ENCODE peak calls at places on chromosome 13, in eight cellular contexts. E is lower lobe of right lung, C is astrocyte, H is PC-9, T is ovary, G is A549, L is left lung, X is right atrium auricular region. V is an unnamed sample. For H3K4me1, the result is how much of the 10 kb centered on the place peaks cover.

GRCh38 chr13:94174009-94174408 is 305.5 kb downstream of the DCT start:
- DNase-seq in G (no peak), T (no peak), C (no peak), E (no peak), L (no peak), X (no peak), H (no peak), V (no peak)

GRCh38 chr13:52665325-52665724 is 12.7 kb downstream of the SUGT1 start:
- DNase-seq in L (no peak), X (no peak), G (peak), E (no peak), H (no peak), T (no peak), C (no peak), V (peak)

GRCh38 chr13:106373304-106373988 is 162.0 kb downstream of the EFNB2 start:
- DNase-seq in T (no peak), G (no peak), H (no peak), C (no peak), E (no peak), X (no peak), L (no peak), V (no peak)

GRCh38 chr13:44276061-44276460 is 97.6 kb upstream of the SERP2 start:
- DNase-seq in E (no peak), T (no peak), L (no peak), X (no peak), C (no peak), G (no peak), H (no peak), V (no peak)

GRCh38 chr13:73918691-73919090 is 215.5 kb downstream of the KLF12 start:
- DNase-seq in X (no peak), G (no peak), L (no peak), H (no peak), T (no peak), C (no peak), E (no peak), V (no peak)

GRCh38 chr13:109145631-109146030 is 516.2 kb downstream of the MYO16 start:
- DNase-seq in L (no peak), G (peak), C (peak), X (no peak), T (no peak), E (no peak), H (peak), V (no peak)

GRCh38 chr13:49998714-49999624 is 2.1 kb downstream of the TRIM13 start:
- DNase-seq in C (no peak), H (no peak), T (no peak), L (no peak), X (no peak), E (no peak), G (no peak), V (no peak)

GRCh38 chr13:88339271-88339741 is 668.1 kb downstream of the SLITRK5 start:
- DNase-seq in H (no peak), E (no peak), G (no peak), C (no peak), X (no peak), L (no peak), T (peak), V (no peak)

GRCh38 chr13:113863511-113864302 is at the start of gene GAS6:
- DNase-seq in L (no peak), C (no peak), G (peak), T (peak), E (peak), X (no peak), H (peak), V (peak)

GRCh38 chr13:84297246-84297645 is 415.0 kb upstream of the SLITRK1 start:
- DNase-seq in X (no peak), L (no peak), C (peak), E (no peak), T (no peak), G (no peak), H (no peak), V (no peak)

GRCh38 chr13:26929971-26930730 is 169.6 kb upstream of the GPR12 start:
- DNase-seq in C (peak), T (peak), L (peak), H (peak), G (peak), X (peak), E (peak), V (peak)

GRCh38 chr13:113625965-113626661 is 31.9 kb downstream of the ATP4B start:
- DNase-seq in X (no peak), G (no peak), L (peak), H (no peak), T (peak), C (peak), E (peak), V (no peak)

GRCh38 chr13:74187564-74187963 is 53.4 kb upstream of the KLF12 start:
- DNase-seq in G (peak), T (no peak), H (peak), C (no peak), X (no peak), E (no peak), L (no peak), V (no peak)

GRCh38 chr13:36875955-36876354 is 44.1 kb downstream of the SMAD9 start:
- DNase-seq in C (no peak), L (no peak), H (no peak), G (no peak), E (no peak), T (no peak), X (no peak), V (no peak)

GRCh38 chr13:112342841-112343361 is 33.3 kb upstream of the SPACA7 start:
- DNase-seq in E (no peak), C (no peak), T (peak), L (no peak), G (no peak), H (no peak), X (no peak), V (no peak)

GRCh38 chr13:22740264-22740663 is 440.5 kb upstream of the SGCG start:
- DNase-seq in L (no peak), X (no peak), T (no peak), E (no peak), H (no peak), C (no peak), G (peak), V (peak)

GRCh38 chr13:106156468-106156867 is 379.0 kb downstream of the EFNB2 start:
- DNase-seq in C (peak), T (no peak), X (no peak), E (no peak), H (peak), G (peak), L (no peak), V (no peak)

GRCh38 chr13:32736648-32737047 is 150.4 kb downstream of the PDS5B start:
- DNase-seq in C (no peak), T (no peak), H (no peak), E (no peak), X (no peak), L (no peak), G (no peak), V (no peak)

GRCh38 chr13:79943633-79944032 is 397.3 kb downstream of the SPRY2 start:
- DNase-seq in G (no peak), E (no peak), C (no peak), L (no peak), H (no peak), T (no peak), X (no peak), V (no peak)

GRCh38 chr13:28754698-28755545 is 36.2 kb upstream of the SLC46A3 start:
- DNase-seq in H (no peak), L (no peak), E (no peak), C (no peak), T (no peak), X (no peak), G (peak), V (peak)

GRCh38 chr13:94660695-94661324 is 51.5 kb downstream of the SOX21 start:
- DNase-seq in E (no peak), L (no peak), G (peak), H (no peak), X (no peak), T (no peak), C (peak), V (peak)

GRCh38 chr13:78241278-78241919 is 322.8 kb upstream of the EDNRB start:
- DNase-seq in H (peak), L (no peak), C (peak), X (no peak), E (peak), G (peak), T (no peak), V (peak)

GRCh38 chr13:82833928-82834327 is 1048.3 kb downstream of the SLITRK1 start:
- DNase-seq in E (no peak), L (no peak), C (no peak), X (no peak), G (no peak), H (no peak), T (no peak), V (no peak)

GRCh38 chr13:20130652-20131051 is 30.2 kb downstream of the GJA3 start:
- DNase-seq in H (no peak), T (no peak), E (no peak), C (no peak), L (no peak), X (no peak), G (no peak), V (no peak)

GRCh38 chr13:98368019-98368418 is 190.9 kb upstream of the RNF113B start:
- DNase-seq in T (no peak), X (no peak), G (no peak), E (no peak), C (peak), L (no peak), H (no peak), V (no peak)

GRCh38 chr13:28922341-28922740 is 102.2 kb downstream of the MTUS2 start:
- DNase-seq in L (no peak), X (no peak), G (no peak), T (no peak), C (no peak), E (no peak), H (no peak), V (no peak)

GRCh38 chr13:33236021-33236420 is 49.5 kb downstream of the STARD13 start:
- DNase-seq in X (no peak), E (no peak), T (no peak), L (no peak), G (no peak), H (no peak), C (peak), V (no peak)

GRCh38 chr13:45482571-45483173 is 17.9 kb downstream of the COG3 start:
- DNase-seq in E (no peak), G (no peak), C (peak), H (no peak), T (no peak), L (no peak), X (no peak), V (no peak)

GRCh38 chr13:108828053-108828806 is 198.8 kb downstream of the MYO16 start:
- DNase-seq in X (no peak), H (no peak), G (no peak), L (no peak), C (no peak), E (no peak), T (no peak), V (no peak)

GRCh38 chr13:112809332-112810310 is 119.8 kb downstream of the ATP11A start:
- DNase-seq in E (peak), C (no peak), G (no peak), T (no peak), H (no peak), X (peak), L (no peak), V (no peak)

GRCh38 chr13:112116187-112116950 is 49.4 kb downstream of the SOX1 start:
- DNase-seq in G (no peak), E (no peak), H (no peak), X (no peak), C (no peak), T (no peak), L (no peak), V (no peak)

GRCh38 chr13:98581971-98582702 is 5.2 kb upstream of the STK24 start:
- DNase-seq in C (peak), G (no peak), H (no peak), E (no peak), X (no peak), T (no peak), L (no peak), V (no peak)

GRCh38 chr13:69603144-69603853 is 504.3 kb upstream of the ATXN8OS start:
- DNase-seq in G (no peak), X (no peak), E (no peak), T (no peak), H (no peak), C (no peak), L (no peak), V (no peak)

GRCh38 chr13:20441879-20442278 is 83.8 kb downstream of the CRYL1 start:
- DNase-seq in X (no peak), T (no peak), C (peak), H (no peak), G (no peak), E (no peak), L (no peak), V (peak)

GRCh38 chr13:31920301-31920818 is 111.2 kb upstream of the FRY start:
- DNase-seq in T (no peak), L (no peak), E (no peak), X (no peak), C (no peak), G (no peak), H (no peak), V (no peak)

GRCh38 chr13:80339841-80340642 is 884 bp downstream of the SPRY2 start:
- DNase-seq in C (peak), T (peak), G (peak), H (peak), E (peak), X (peak), L (peak), V (peak)

GRCh38 chr13:96968027-96968426 is 26.2 kb downstream of the OXGR1 start:
- DNase-seq in T (no peak), G (no peak), X (no peak), E (no peak), L (no peak), C (no peak), H (no peak), V (no peak)

DNA sequence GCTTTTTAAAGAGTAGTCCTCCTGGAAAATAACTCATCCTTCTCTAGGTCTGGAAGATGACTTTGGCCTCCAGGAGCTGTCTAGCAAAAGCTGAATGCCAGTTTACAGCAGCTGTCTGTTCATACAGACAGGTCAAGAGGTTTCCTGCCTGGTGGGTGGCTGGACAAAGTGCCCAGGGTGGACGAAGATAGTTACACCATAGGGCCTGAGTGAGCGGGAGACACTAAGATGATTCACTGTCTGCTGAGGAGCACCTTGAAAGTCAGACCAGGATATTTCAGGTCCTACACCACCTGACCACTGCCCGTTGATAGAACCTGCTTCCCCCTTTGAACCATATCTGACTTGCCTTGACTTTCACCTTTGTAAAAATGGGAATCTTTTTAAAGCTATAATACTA is 49.2 kb upstream of the RCBTB2 start:
- DNase-seq in G (no peak), L (no peak), X (no peak), H (no peak), T (no peak), E (no peak), C (no peak), V (no peak)
- H3K4me1 ChIP-seq in G (under half), L (under half), X (under half), H (under half), T (under half), E (under half), C (under half), V (under half)

GRCh38 chr13:110258876-110259631 is 47.9 kb downstream of the COL4A1 start:
- DNase-seq in C (peak), G (no peak), T (no peak), X (no peak), E (no peak), L (no peak), H (no peak), V (no peak)
- H3K4me1 ChIP-seq in C (under half), G (under half), T (under half), X (under half), E (under half), L (under half), H (under half), V (under half)

GRCh38 chr13:30441304-30441703 is 19.0 kb downstream of the UBE2L5 start:
- DNase-seq in E (no peak), C (peak), T (no peak), L (no peak), G (no peak), H (no peak), X (no peak), V (no peak)
- H3K4me1 ChIP-seq in E (under half), C (under half), T (under half), L (under half), G (under half), H (under half), X (under half), V (under half)

GRCh38 chr13:99691552-99691951 is 190.3 kb downstream of the TM9SF2 start:
- DNase-seq in T (no peak), C (no peak), L (no peak), E (no peak), G (no peak), H (no peak), X (no peak), V (no peak)
- H3K4me1 ChIP-seq in T (under half), C (under half), L (under half), E (under half), G (under half), H (under half), X (under half), V (under half)

GRCh38 chr13:43054803-43055802 is 31.7 kb downstream of the DNAJC15 start:
- DNase-seq in T (peak), G (peak), C (peak), L (no peak), E (no peak), X (no peak), H (peak), V (peak)
- H3K4me1 ChIP-seq in T (under half), G (under half), C (under half), L (under half), E (under half), X (under half), H (half or more), V (under half)

GRCh38 chr13:40932252-40932651 is 86.9 kb downstream of the ELF1 start:
- DNase-seq in G (no peak), E (no peak), H (no peak), X (no peak), C (no peak), L (no peak), T (no peak), V (no peak)

GRCh38 chr13:40928980-40929379 is 90.1 kb downstream of the ELF1 start:
- DNase-seq in L (no peak), T (no peak), E (no peak), G (no peak), X (no peak), H (no peak), C (no peak), V (no peak)

GRCh38 chr13:40927929-40928328 is 91.2 kb downstream of the ELF1 start:
- DNase-seq in G (no peak), C (no peak), L (no peak), H (no peak), E (no peak), X (no peak), T (no peak), V (no peak)

DNA sequence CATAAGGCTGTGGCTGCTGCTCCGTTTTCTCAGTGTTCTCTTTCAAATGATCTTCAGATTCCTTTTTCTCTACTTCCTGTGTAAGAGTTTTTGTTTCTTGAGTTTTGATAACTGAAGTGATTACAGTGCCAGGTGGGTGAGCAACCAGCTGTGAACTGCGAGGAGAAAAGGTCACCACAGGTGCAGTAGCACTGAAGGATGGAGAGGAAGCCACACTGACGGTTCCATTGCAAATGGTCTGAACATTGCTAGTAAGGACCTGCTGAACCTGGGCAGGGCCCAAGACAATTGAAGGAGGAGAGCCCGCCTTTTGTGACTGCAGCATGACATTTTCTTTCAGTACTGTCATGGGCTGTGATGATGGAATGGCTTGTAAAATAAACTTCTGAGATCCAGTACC is 85.6 kb downstream of the ELF1 start:
- DNase-seq in T (no peak), G (no peak), E (no peak), L (no peak), H (no peak), C (no peak), X (no peak), V (no peak)
- H3K4me1 ChIP-seq in T (under half), G (under half), E (under half), L (under half), H (under half), C (under half), X (under half), V (under half)

GRCh38 chr13:25882732-25883357 is 169.0 kb downstream of the SHISA2 start:
- DNase-seq in E (no peak), H (no peak), L (no peak), T (no peak), G (no peak), C (no peak), X (no peak), V (peak)

GRCh38 chr13:25885418-25885817 is 166.4 kb downstream of the SHISA2 start:
- DNase-seq in L (no peak), G (no peak), X (no peak), C (no peak), T (no peak), H (no peak), E (no peak), V (no peak)

GRCh38 chr13:25879466-25879865 is 172.3 kb downstream of the SHISA2 start:
- DNase-seq in G (no peak), C (no peak), X (no peak), T (no peak), E (no peak), L (no peak), H (no peak), V (no peak)

GRCh38 chr13:25881136-25881926 is 170.5 kb downstream of the SHISA2 start:
- DNase-seq in X (no peak), E (no peak), C (peak), G (no peak), L (no peak), H (no peak), T (no peak), V (no peak)

DNA sequence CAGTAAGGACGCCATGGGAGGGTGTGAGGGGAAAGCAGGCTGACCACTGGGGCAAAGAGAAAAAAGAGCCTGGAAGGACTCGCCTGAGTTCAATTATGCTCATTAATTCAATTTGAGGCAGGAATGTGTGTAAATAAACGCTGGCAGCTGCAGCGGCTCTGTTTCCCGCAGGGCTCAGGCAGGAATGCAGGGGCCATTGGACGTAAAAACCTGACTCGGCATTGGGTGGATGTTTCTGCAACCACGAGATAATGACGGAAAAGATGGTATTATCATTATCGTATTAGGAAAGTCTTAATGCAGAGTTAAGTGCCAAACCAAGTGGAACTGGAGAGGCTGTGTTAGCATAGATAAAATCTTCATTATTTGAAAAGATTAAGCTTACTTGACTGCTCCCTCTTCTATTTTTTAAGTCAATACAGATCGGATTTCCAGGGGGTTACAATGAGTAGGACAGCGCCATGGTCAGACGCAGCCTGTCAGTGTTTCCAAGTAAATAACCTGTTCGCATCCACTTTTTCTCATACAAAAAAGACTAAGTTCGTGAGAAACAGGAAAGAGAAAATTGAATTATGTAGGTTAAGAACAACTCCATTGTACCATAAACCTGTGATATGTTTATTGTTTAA is 169.8 kb downstream of the SHISA2 start:
- DNase-seq in C (peak), H (no peak), L (no peak), E (no peak), T (no peak), X (no peak), G (no peak), V (peak)
- H3K4me1 ChIP-seq in C (under half), H (under half), L (under half), E (under half), T (under half), X (under half), G (under half), V (under half)

GRCh38 chr13:111066544-111066943 is 48.6 kb upstream of the ARHGEF7 start:
- DNase-seq in T (peak), G (no peak), C (no peak), L (no peak), E (no peak), X (peak), H (no peak), V (no peak)

GRCh38 chr13:111065698-111066097 is 49.4 kb upstream of the ARHGEF7 start:
- DNase-seq in C (no peak), T (no peak), G (no peak), X (no peak), H (no peak), L (peak), E (peak), V (no peak)

GRCh38 chr13:111062305-111062704 is 52.8 kb upstream of the ARHGEF7 start:
- DNase-seq in G (no peak), X (no peak), E (no peak), C (no peak), L (no peak), T (no peak), H (no peak), V (no peak)

GRCh38 chr13:111061338-111062045 is 53.6 kb upstream of the ARHGEF7 start:
- DNase-seq in T (no peak), X (no peak), E (no peak), H (no peak), G (no peak), C (no peak), L (no peak), V (no peak)

GRCh38 chr13:111064661-111065060 is 50.4 kb upstream of the ARHGEF7 start:
- DNase-seq in C (no peak), L (no peak), H (no peak), E (no peak), G (no peak), T (no peak), X (peak), V (no peak)
- H3K4me1 ChIP-seq in C (under half), L (under half), H (under half), E (under half), G (under half), T (under half), X (under half), V (under half)

V was measured in HAP-1.